ENCODE peak calls at places on chromosomes 16 and 17, in five cellular contexts. One of them, this sample, is unnamed.
A peak's percentile ranks its signal among the peaks of the same experiment; 100 is the strongest.

GRCh38 chr17:82415786-82416185 is 2.4 kb upstream of the HEXD start:
- DNase-seq in lung: no peak
- DNase-seq in activated T-cell treated with anti-CD3 and anti-CD28 coated beads for 1 hour: no peak
- DNase-seq in GDM1: no peak
- DNase-seq in stimulated activated CD8-positive, alpha-beta memory T cell treated with anti-CD3 and anti-CD28 coated beads, Interleukin-7, amount 100 ng/mL, for 1 hour: no peak
- DNase-seq in this sample: no peak

GRCh38 chr16:48000622-48001021 is 155.2 kb downstream of the ABCC12 start:
- DNase-seq in lung: no peak
- DNase-seq in activated T-cell treated with anti-CD3 and anti-CD28 coated beads for 1 hour: no peak
- DNase-seq in GDM1: no peak
- DNase-seq in stimulated activated CD8-positive, alpha-beta memory T cell treated with anti-CD3 and anti-CD28 coated beads, Interleukin-7, amount 100 ng/mL, for 1 hour: no peak
- DNase-seq in this sample: no peak

GRCh38 chr17:12691173-12691572 is 25.5 kb downstream of the MYOCD start:
- DNase-seq in lung: no peak
- DNase-seq in activated T-cell treated with anti-CD3 and anti-CD28 coated beads for 1 hour: no peak
- DNase-seq in GDM1: no peak
- DNase-seq in stimulated activated CD8-positive, alpha-beta memory T cell treated with anti-CD3 and anti-CD28 coated beads, Interleukin-7, amount 100 ng/mL, for 1 hour: no peak
- DNase-seq in this sample: no peak

GRCh38 chr17:28871056-28871579 is 16.3 kb downstream of the ERAL1 start:
- DNase-seq in lung: no peak
- DNase-seq in activated T-cell treated with anti-CD3 and anti-CD28 coated beads for 1 hour: peak; percentile 17
- DNase-seq in GDM1: no peak
- DNase-seq in stimulated activated CD8-positive, alpha-beta memory T cell treated with anti-CD3 and anti-CD28 coated beads, Interleukin-7, amount 100 ng/mL, for 1 hour: peak; percentile 6
- DNase-seq in this sample: no peak

GRCh38 chr16:79355600-79356358 is 244.8 kb downstream of the MAF start:
- DNase-seq in lung: no peak
- DNase-seq in activated T-cell treated with anti-CD3 and anti-CD28 coated beads for 1 hour: no peak
- DNase-seq in GDM1: no peak
- DNase-seq in stimulated activated CD8-positive, alpha-beta memory T cell treated with anti-CD3 and anti-CD28 coated beads, Interleukin-7, amount 100 ng/mL, for 1 hour: no peak
- DNase-seq in this sample: no peak

GRCh38 chr17:78940708-78941107 is 15.5 kb upstream of the TIMP2 start:
- DNase-seq in lung: no peak
- DNase-seq in activated T-cell treated with anti-CD3 and anti-CD28 coated beads for 1 hour: no peak
- DNase-seq in GDM1: no peak
- DNase-seq in stimulated activated CD8-positive, alpha-beta memory T cell treated with anti-CD3 and anti-CD28 coated beads, Interleukin-7, amount 100 ng/mL, for 1 hour: no peak
- DNase-seq in this sample: peak; percentile 98

GRCh38 chr16:54204756-54205155 is 81.8 kb downstream of the IRX3 start:
- DNase-seq in lung: no peak
- DNase-seq in activated T-cell treated with anti-CD3 and anti-CD28 coated beads for 1 hour: no peak
- DNase-seq in GDM1: no peak
- DNase-seq in stimulated activated CD8-positive, alpha-beta memory T cell treated with anti-CD3 and anti-CD28 coated beads, Interleukin-7, amount 100 ng/mL, for 1 hour: no peak
- DNase-seq in this sample: no peak

GRCh38 chr16:14606102-14606501 is 24.0 kb downstream of the PARN start:
- DNase-seq in lung: no peak
- DNase-seq in activated T-cell treated with anti-CD3 and anti-CD28 coated beads for 1 hour: no peak
- DNase-seq in GDM1: no peak
- DNase-seq in stimulated activated CD8-positive, alpha-beta memory T cell treated with anti-CD3 and anti-CD28 coated beads, Interleukin-7, amount 100 ng/mL, for 1 hour: no peak
- DNase-seq in this sample: no peak

GRCh38 chr16:84774810-84775209 is 45.0 kb upstream of the CRISPLD2 start:
- DNase-seq in lung: no peak
- DNase-seq in activated T-cell treated with anti-CD3 and anti-CD28 coated beads for 1 hour: no peak
- DNase-seq in GDM1: no peak
- DNase-seq in stimulated activated CD8-positive, alpha-beta memory T cell treated with anti-CD3 and anti-CD28 coated beads, Interleukin-7, amount 100 ng/mL, for 1 hour: no peak
- DNase-seq in this sample: no peak

GRCh38 chr17:18122991-18123753 is 14.6 kb downstream of the MYO15A start:
- DNase-seq in lung: no peak
- DNase-seq in activated T-cell treated with anti-CD3 and anti-CD28 coated beads for 1 hour: no peak
- DNase-seq in GDM1: no peak
- DNase-seq in stimulated activated CD8-positive, alpha-beta memory T cell treated with anti-CD3 and anti-CD28 coated beads, Interleukin-7, amount 100 ng/mL, for 1 hour: no peak
- DNase-seq in this sample: no peak

GRCh38 chr17:76481091-76481655 is 13.8 kb downstream of the AANAT start:
- DNase-seq in lung: no peak
- DNase-seq in activated T-cell treated with anti-CD3 and anti-CD28 coated beads for 1 hour: no peak
- DNase-seq in GDM1: no peak
- DNase-seq in stimulated activated CD8-positive, alpha-beta memory T cell treated with anti-CD3 and anti-CD28 coated beads, Interleukin-7, amount 100 ng/mL, for 1 hour: no peak
- DNase-seq in this sample: no peak

GRCh38 chr16:70428178-70428998 is 10.5 kb downstream of the ST3GAL2 start:
- DNase-seq in lung: peak; percentile 92
- DNase-seq in activated T-cell treated with anti-CD3 and anti-CD28 coated beads for 1 hour: no peak
- DNase-seq in GDM1: peak; percentile 70
- DNase-seq in stimulated activated CD8-positive, alpha-beta memory T cell treated with anti-CD3 and anti-CD28 coated beads, Interleukin-7, amount 100 ng/mL, for 1 hour: no peak
- DNase-seq in this sample: peak; percentile 88

GRCh38 chr16:71919033-71919432 is 23.7 kb downstream of the IST1 start:
- DNase-seq in lung: no peak
- DNase-seq in activated T-cell treated with anti-CD3 and anti-CD28 coated beads for 1 hour: no peak
- DNase-seq in GDM1: no peak
- DNase-seq in stimulated activated CD8-positive, alpha-beta memory T cell treated with anti-CD3 and anti-CD28 coated beads, Interleukin-7, amount 100 ng/mL, for 1 hour: no peak
- DNase-seq in this sample: no peak

GRCh38 chr16:28609631-28610594 is at the start of gene SULT1A1:
- DNase-seq in lung: peak; percentile 86
- DNase-seq in activated T-cell treated with anti-CD3 and anti-CD28 coated beads for 1 hour: no peak
- DNase-seq in GDM1: peak; percentile 15
- DNase-seq in stimulated activated CD8-positive, alpha-beta memory T cell treated with anti-CD3 and anti-CD28 coated beads, Interleukin-7, amount 100 ng/mL, for 1 hour: no peak
- DNase-seq in this sample: no peak

GRCh38 chr16:55542459-55543082 is 23.9 kb upstream of the CAPNS2 start:
- DNase-seq in lung: no peak
- DNase-seq in activated T-cell treated with anti-CD3 and anti-CD28 coated beads for 1 hour: no peak
- DNase-seq in GDM1: no peak
- DNase-seq in stimulated activated CD8-positive, alpha-beta memory T cell treated with anti-CD3 and anti-CD28 coated beads, Interleukin-7, amount 100 ng/mL, for 1 hour: no peak
- DNase-seq in this sample: no peak

GRCh38 chr16:56994311-56994710 is 5.0 kb downstream of the NLRC5 start:
- DNase-seq in lung: no peak
- DNase-seq in activated T-cell treated with anti-CD3 and anti-CD28 coated beads for 1 hour: no peak
- DNase-seq in GDM1: no peak
- DNase-seq in stimulated activated CD8-positive, alpha-beta memory T cell treated with anti-CD3 and anti-CD28 coated beads, Interleukin-7, amount 100 ng/mL, for 1 hour: no peak
- DNase-seq in this sample: no peak

GRCh38 chr17:64498308-64499203 is 1.7 kb upstream of the POLG2 start:
- DNase-seq in lung: no peak
- DNase-seq in activated T-cell treated with anti-CD3 and anti-CD28 coated beads for 1 hour: no peak
- DNase-seq in GDM1: no peak
- DNase-seq in stimulated activated CD8-positive, alpha-beta memory T cell treated with anti-CD3 and anti-CD28 coated beads, Interleukin-7, amount 100 ng/mL, for 1 hour: no peak
- DNase-seq in this sample: no peak

GRCh38 chr16:57394444-57394843 is 10.1 kb upstream of the CCL17 start:
- DNase-seq in lung: no peak
- DNase-seq in activated T-cell treated with anti-CD3 and anti-CD28 coated beads for 1 hour: no peak
- DNase-seq in GDM1: no peak
- DNase-seq in stimulated activated CD8-positive, alpha-beta memory T cell treated with anti-CD3 and anti-CD28 coated beads, Interleukin-7, amount 100 ng/mL, for 1 hour: no peak
- DNase-seq in this sample: no peak

GRCh38 chr16:27235938-27236245 is 32.6 kb downstream of the KDM8 start:
- DNase-seq in lung: no peak
- DNase-seq in activated T-cell treated with anti-CD3 and anti-CD28 coated beads for 1 hour: no peak
- DNase-seq in GDM1: no peak
- DNase-seq in stimulated activated CD8-positive, alpha-beta memory T cell treated with anti-CD3 and anti-CD28 coated beads, Interleukin-7, amount 100 ng/mL, for 1 hour: no peak
- DNase-seq in this sample: no peak

GRCh38 chr17:9473716-9474115 is 101.9 kb downstream of the STX8 start:
- DNase-seq in lung: no peak
- DNase-seq in activated T-cell treated with anti-CD3 and anti-CD28 coated beads for 1 hour: no peak
- DNase-seq in GDM1: no peak
- DNase-seq in stimulated activated CD8-positive, alpha-beta memory T cell treated with anti-CD3 and anti-CD28 coated beads, Interleukin-7, amount 100 ng/mL, for 1 hour: no peak
- DNase-seq in this sample: no peak

GRCh38 chr17:145671-146541 is 8.5 kb downstream of the SCGB1C2 start:
- DNase-seq in lung: peak; percentile 26
- DNase-seq in activated T-cell treated with anti-CD3 and anti-CD28 coated beads for 1 hour: no peak
- DNase-seq in GDM1: no peak
- DNase-seq in stimulated activated CD8-positive, alpha-beta memory T cell treated with anti-CD3 and anti-CD28 coated beads, Interleukin-7, amount 100 ng/mL, for 1 hour: no peak
- DNase-seq in this sample: no peak